ENCODE peak calls at places on chromosome 16, in five cellular contexts. E is uterus; I is CD8-positive, alpha-beta memory T cell; G is mesendoderm; P is IMR-90. U is an unnamed sample.
A peak's percentile ranks its signal among the peaks of the same experiment; 100 is the strongest.

GRCh38 chr16:62638964-62639861 is 603.0 kb upstream of the CDH8 start:
- DNase-seq in E (no peak), I (no peak), G (peak; percentile 16), P (no peak), U (no peak)

GRCh38 chr16:64440421-64440831 is 681.4 kb downstream of the CDH11 start:
- DNase-seq in I (no peak), P (peak; percentile 99), E (no peak), G (no peak), U (peak; percentile 81)

GRCh38 chr16:86432691-86433090 is 77.6 kb upstream of the FOXF1 start:
- DNase-seq in I (no peak), P (no peak), E (no peak), G (no peak), U (no peak)

GRCh38 chr16:81918927-81919326 is 92.3 kb downstream of the SDR42E1 start:
- DNase-seq in E (no peak), I (no peak), P (no peak), G (no peak), U (no peak)

GRCh38 chr16:27486344-27486743 is 63.4 kb downstream of the GTF3C1 start:
- DNase-seq in G (no peak), P (no peak), I (no peak), E (no peak), U (no peak)

GRCh38 chr16:84467256-84467655 is 37.2 kb downstream of the MEAK7 start:
- DNase-seq in P (no peak), E (no peak), I (no peak), G (no peak), U (no peak)

GRCh38 chr16:4928227-4928626 is 8.7 kb downstream of the PPL start:
- DNase-seq in I (no peak), G (no peak), P (no peak), E (no peak), U (no peak)

GRCh38 chr16:1474047-1474446 is 781 bp downstream of the CLCN7 start:
- DNase-seq in E (no peak), P (no peak), I (no peak), G (peak; percentile 19), U (no peak)

GRCh38 chr16:373848-374615 is 3.7 kb upstream of the MRPL28 start:
- DNase-seq in E (no peak), P (no peak), G (no peak), I (no peak), U (no peak)

GRCh38 chr16:78567713-78568112 is 468.3 kb downstream of the WWOX start:
- DNase-seq in E (no peak), I (no peak), G (no peak), P (no peak), U (no peak)

GRCh38 chr16:35552763-35553162 is 2093.4 kb downstream of the TP53TG3F start:
- DNase-seq in P (no peak), E (no peak), I (no peak), G (no peak), U (no peak)

GRCh38 chr16:15857779-15858560 is 1.1 kb upstream of the MYH11 start:
- DNase-seq in G (peak; percentile 70), E (peak; percentile 79), P (peak; percentile 50), I (no peak), U (peak; percentile 22)

GRCh38 chr16:54591816-54592246 is 305.2 kb upstream of the IRX3 start:
- DNase-seq in E (no peak), G (no peak), P (no peak), I (no peak), U (no peak)

GRCh38 chr16:79047337-79047736 is 553.2 kb downstream of the MAF start:
- DNase-seq in P (no peak), E (no peak), I (no peak), G (peak; percentile 30), U (no peak)

GRCh38 chr16:12470311-12471229 is 333.1 kb downstream of the CPPED1 start:
- DNase-seq in G (no peak), P (peak; percentile 71), E (peak; percentile 58), I (no peak), U (peak; percentile 82)

GRCh38 chr16:28001184-28001583 is 62.3 kb downstream of the GSG1L start:
- DNase-seq in P (no peak), G (no peak), I (no peak), E (no peak), U (no peak)

GRCh38 chr16:58128181-58128631 is 975 bp downstream of the CFAP20 start:
- DNase-seq in P (no peak), G (no peak), I (no peak), E (no peak), U (no peak)

GRCh38 chr16:49441366-49441780 is 67.8 kb downstream of the C16orf78 start:
- DNase-seq in E (peak; percentile 23), P (no peak), I (peak; percentile 78), G (peak; percentile 91), U (no peak)

GRCh38 chr16:78962457-78962929 is 638.0 kb downstream of the MAF start:
- DNase-seq in I (no peak), P (no peak), E (no peak), G (no peak), U (no peak)

GRCh38 chr16:58652741-58653140 is 23.1 kb upstream of the CNOT1 start:
- DNase-seq in P (peak; percentile 60), I (no peak), G (peak; percentile 92), E (no peak), U (no peak)

GRCh38 chr16:26952411-26952810 is 114.3 kb upstream of the C16orf82 start:
- DNase-seq in I (no peak), E (no peak), G (peak; percentile 25), P (no peak), U (no peak)

GRCh38 chr16:85415196-85415988 is 197.7 kb upstream of the GSE1 start:
- DNase-seq in G (no peak), E (no peak), I (no peak), P (no peak), U (no peak)

GRCh38 chr16:80041399-80041798 is 440.9 kb upstream of the MAF start:
- DNase-seq in G (no peak), P (no peak), E (no peak), I (no peak), U (no peak)

GRCh38 chr16:86448306-86448705 is 62.0 kb upstream of the FOXF1 start:
- DNase-seq in G (no peak), E (no peak), P (peak; percentile 32), I (no peak), U (no peak)

GRCh38 chr16:84648595-84649510 is 542 bp downstream of the KLHL36 start:
- DNase-seq in I (peak; percentile 42), P (no peak), E (peak; percentile 36), G (no peak), U (peak; percentile 5)

GRCh38 chr16:80563807-80564206 is 23.0 kb downstream of the DYNLRB2 start:
- DNase-seq in E (no peak), P (no peak), I (no peak), G (no peak), U (no peak)

GRCh38 chr16:56203052-56203451 is 11.8 kb downstream of the GNAO1 start:
- DNase-seq in G (peak; percentile 84), P (peak; percentile 6), E (no peak), I (no peak), U (peak; percentile 79)

GRCh38 chr16:65837431-65837986 is 529.0 kb upstream of the CDH5 start:
- DNase-seq in P (no peak), E (no peak), G (peak; percentile 13), I (no peak), U (no peak)

GRCh38 chr16:1491327-1491726 is 1.8 kb upstream of the TELO2 start:
- DNase-seq in P (no peak), I (no peak), E (no peak), G (no peak), U (no peak)

DNA sequence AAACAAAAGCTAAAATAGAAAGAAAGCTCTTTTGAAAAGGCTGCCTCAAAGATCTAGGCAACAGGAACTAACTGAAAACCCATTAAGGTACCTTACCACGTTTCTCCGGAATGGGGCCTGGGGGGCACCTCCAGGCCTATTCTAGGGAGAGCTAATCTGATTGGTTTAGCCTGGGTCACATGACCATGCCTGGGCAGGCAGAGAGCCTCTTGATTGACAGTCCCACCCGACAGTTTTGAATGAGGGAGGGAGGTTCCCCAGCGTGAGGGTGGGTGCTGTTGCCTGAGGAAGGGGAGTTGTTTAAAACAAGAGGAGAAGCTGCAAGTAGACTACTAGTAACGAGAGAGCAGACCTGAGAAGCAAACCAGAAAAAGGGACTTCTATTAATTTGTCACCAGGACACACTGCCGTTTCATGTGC is 143.4 kb upstream of the HS3ST2 start:
- DNase-seq in P (no peak), I (peak; percentile 23), E (no peak), G (peak; percentile 82), U (no peak)
- H3K4me3 ChIP-seq in P (no peak overlapping the region), I (no peak overlapping the region), E (no peak overlapping the region), G (no peak overlapping the region), U (no peak overlapping the region)

GRCh38 chr16:3182608-3183444 is 5.2 kb upstream of the OR1F1 start:
- DNase-seq in E (no peak), G (peak; percentile 90), P (peak; percentile 55), I (peak; percentile 40), U (peak; percentile 75)
- H3K27me3 ChIP-seq in E (peaks cover 4% of the 10 kb centered on the region), G (no peaks in the 10 kb centered on the region), P (peaks cover 26% of the 10 kb centered on the region), I (peaks cover 58% of the 10 kb centered on the region), U (peaks cover 6% of the 10 kb centered on the region)

DNA sequence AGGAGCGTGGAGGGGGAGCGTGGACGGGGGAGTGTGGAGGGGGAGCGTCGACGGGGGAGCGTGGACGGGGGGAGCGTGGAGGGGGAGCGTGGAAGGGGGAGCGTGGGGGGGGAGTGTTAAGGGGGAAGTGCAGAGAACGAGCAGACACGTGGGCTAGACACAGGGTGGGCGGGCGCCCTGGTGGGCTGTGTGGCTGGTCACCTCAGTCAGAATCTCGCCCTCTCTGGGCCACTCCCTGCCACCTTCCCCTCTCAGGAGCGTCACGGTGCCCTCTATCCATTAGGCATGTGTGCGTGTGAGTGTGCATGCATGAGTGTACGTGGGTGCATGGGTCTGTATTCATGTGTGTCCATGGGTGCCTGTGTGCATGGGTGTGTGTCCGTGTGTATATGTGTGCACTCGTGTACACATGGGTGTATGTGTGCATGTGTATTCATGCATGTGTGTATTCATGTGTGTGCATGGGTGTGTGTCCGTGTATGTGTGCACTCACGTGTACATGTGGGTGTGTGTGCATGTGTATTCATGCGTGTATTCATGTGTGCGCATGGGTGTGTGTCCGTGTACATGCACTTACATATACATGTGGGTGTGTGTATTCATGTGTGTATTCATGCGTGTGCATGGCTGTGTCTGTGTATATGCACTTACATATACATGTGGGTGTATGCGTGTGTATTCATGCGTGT is 49.3 kb upstream of the PABPN1L start:
- DNase-seq in I (no peak), P (no peak), E (no peak), G (no peak), U (no peak)
- H3K4me3 ChIP-seq in I (no peak overlapping the region), P (no peak overlapping the region), E (no peak overlapping the region), G (no peak overlapping the region), U (no peak overlapping the region)

GRCh38 chr16:87641721-87642120 is 39.4 kb downstream of the JPH3 start:
- DNase-seq in G (no peak), P (no peak), E (no peak), I (no peak), U (no peak)
- H3K27me3 ChIP-seq in G (no peaks in the 10 kb centered on the region), P (peaks cover 55% of the 10 kb centered on the region), E (no peaks in the 10 kb centered on the region), I (no peaks in the 10 kb centered on the region), U (no peaks in the 10 kb centered on the region)

U was measured in MG63.